ENCODE peak calls at places on chromosomes 6 and 20, in six cellular contexts. U is neural progenitor cell, X is heart left ventricle, L is stomach, H is fibroblast of lung, T is OCI-LY7. C is an unnamed sample. For H3K4me1, the result is how much of the 10 kb centered on the place peaks cover.

GRCh38 chr20:62716941-62717310 is 8.3 kb downstream of the NTSR1 start:
- DNase-seq in U (no peak), X (no peak), L (no peak), H (no peak), T (no peak), C (no peak)

GRCh38 chr6:75205776-75206334 is at the start of gene COL12A1:
- DNase-seq in U (peak), X (peak), L (peak), H (peak), T (no peak), C (no peak)

GRCh38 chr6:159098636-159099106 is 53.9 kb upstream of the TAGAP start:
- DNase-seq in U (no peak), X (no peak), L (no peak), H (no peak), T (peak), C (peak)

GRCh38 chr6:46454691-46455090 is 36.6 kb downstream of the RCAN2 start:
- DNase-seq in U (no peak), X (no peak), L (no peak), H (no peak), T (no peak), C (no peak)

GRCh38 chr6:32092760-32093497 is 16.2 kb downstream of the TNXB start:
- DNase-seq in U (no peak), X (no peak), L (no peak), H (peak), T (no peak), C (no peak)

GRCh38 chr20:46057856-46058655 is 29.0 kb downstream of the SLC12A5 start:
- DNase-seq in U (peak), X (peak), L (peak), H (peak), T (no peak), C (no peak)

GRCh38 chr6:163813979-163814493 is 399.5 kb downstream of the QKI start:
- DNase-seq in U (no peak), X (no peak), L (no peak), H (no peak), T (peak), C (no peak)

GRCh38 chr6:1527098-1527497 is 82.6 kb upstream of the FOXC1 start:
- DNase-seq in U (peak), X (no peak), L (no peak), H (peak), T (no peak), C (peak)

GRCh38 chr6:18422136-18422535 is 35.0 kb downstream of the RNF144B start:
- DNase-seq in U (no peak), X (no peak), L (no peak), H (no peak), T (no peak), C (no peak)

GRCh38 chr20:35307666-35308653 is 15.7 kb upstream of the FAM83C start:
- DNase-seq in U (no peak), X (peak), L (peak), H (peak), T (no peak), C (no peak)

GRCh38 chr6:38603966-38604365 is 35.8 kb downstream of the BTBD9 start:
- DNase-seq in U (no peak), X (no peak), L (no peak), H (peak), T (no peak), C (no peak)

GRCh38 chr6:90860822-90861601 is 274.1 kb upstream of the MAP3K7 start:
- DNase-seq in U (no peak), X (no peak), L (no peak), H (no peak), T (peak), C (no peak)

GRCh38 chr6:11613858-11614257 is 76.3 kb downstream of the TMEM170B start:
- DNase-seq in U (no peak), X (no peak), L (no peak), H (peak), T (no peak), C (no peak)

GRCh38 chr6:104449918-104450317 is 409.8 kb downstream of the HACE1 start:
- DNase-seq in U (no peak), X (no peak), L (no peak), H (no peak), T (no peak), C (no peak)

GRCh38 chr20:50931306-50932015 is at the start of gene ADNP:
- DNase-seq in U (peak), X (peak), L (peak), H (peak), T (peak), C (peak)

GRCh38 chr20:63314015-63314471 is 21.1 kb downstream of the COL20A1 start:
- DNase-seq in U (no peak), X (peak), L (no peak), H (no peak), T (no peak), C (no peak)

GRCh38 chr6:72084992-72085569 is 198.7 kb downstream of the RIMS1 start:
- DNase-seq in U (peak), X (no peak), L (no peak), H (peak), T (peak), C (peak)

GRCh38 chr6:3414704-3415453 is 42.0 kb downstream of the SLC22A23 start:
- DNase-seq in U (no peak), X (no peak), L (no peak), H (peak), T (no peak), C (no peak)

GRCh38 chr6:169575365-169575764 is 126.5 kb downstream of the WDR27 start:
- DNase-seq in U (no peak), X (no peak), L (no peak), H (no peak), T (no peak), C (no peak)

GRCh38 chr20:35293303-35294292 is 1.4 kb upstream of the FAM83C start:
- DNase-seq in U (no peak), X (peak), L (no peak), H (no peak), T (no peak), C (no peak)

GRCh38 chr6:153790048-153790447 is 249.0 kb upstream of the OPRM1 start:
- DNase-seq in U (no peak), X (no peak), L (no peak), H (peak), T (no peak), C (peak)

GRCh38 chr20:38112249-38112942 is 52.7 kb downstream of the TGM2 start:
- DNase-seq in U (no peak), X (no peak), L (no peak), H (no peak), T (no peak), C (no peak)

GRCh38 chr20:17298169-17298568 is 71.3 kb downstream of the PCSK2 start:
- DNase-seq in U (no peak), X (no peak), L (no peak), H (no peak), T (no peak), C (no peak)

GRCh38 chr6:34143884-34144580 is 1.9 kb downstream of the GRM4 start:
- DNase-seq in U (peak), X (peak), L (no peak), H (peak), T (peak), C (no peak)

GRCh38 chr6:97465877-97466710 is 183.1 kb upstream of the MMS22L start:
- DNase-seq in U (peak), X (no peak), L (no peak), H (no peak), T (no peak), C (no peak)

GRCh38 chr6:96104910-96105309 is 89.1 kb downstream of the FUT9 start:
- DNase-seq in U (no peak), X (no peak), L (no peak), H (no peak), T (no peak), C (no peak)

GRCh38 chr20:49775229-49775693 is 37.4 kb upstream of the SLC9A8 start:
- DNase-seq in U (peak), X (no peak), L (peak), H (peak), T (no peak), C (peak)

GRCh38 chr6:28673800-28674671 is 148.4 kb downstream of the GPX5 start:
- DNase-seq in U (peak), X (no peak), L (no peak), H (peak), T (no peak), C (peak)

DNA sequence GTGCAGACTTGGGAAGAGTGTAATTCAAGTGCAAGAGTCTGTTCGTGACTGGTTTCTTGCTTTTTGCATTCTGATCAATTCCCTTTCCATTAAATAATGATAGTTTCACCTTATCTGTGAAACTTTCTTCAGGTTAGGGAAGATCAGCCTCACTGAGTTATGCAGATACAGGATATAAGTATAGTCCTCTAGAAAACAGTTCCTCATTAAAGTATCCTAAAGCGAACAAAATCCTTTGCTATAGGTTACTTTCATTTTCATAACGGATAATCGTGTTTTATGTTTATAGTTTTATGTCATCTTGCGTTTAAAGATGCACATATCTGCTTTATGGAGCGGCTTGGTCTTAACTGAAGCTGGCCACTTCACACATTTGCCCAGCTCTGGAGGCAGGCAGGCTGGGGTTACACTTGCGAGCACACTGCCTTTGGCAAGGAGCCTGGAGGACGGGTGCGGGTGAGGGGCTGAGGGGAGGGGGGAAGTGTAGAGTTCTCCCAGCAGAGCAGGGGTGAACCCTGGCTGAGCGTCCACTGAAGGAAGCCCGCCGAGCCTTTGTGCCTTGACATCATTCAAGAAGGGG is 123.5 kb upstream of the IFNGR1 start:
- DNase-seq in U (no peak), X (no peak), L (no peak), H (no peak), T (no peak), C (peak)
- H3K27ac ChIP-seq in U (no peak), X (no peak), L (no peak), H (no peak), T (no peak), C (no peak)

DNA sequence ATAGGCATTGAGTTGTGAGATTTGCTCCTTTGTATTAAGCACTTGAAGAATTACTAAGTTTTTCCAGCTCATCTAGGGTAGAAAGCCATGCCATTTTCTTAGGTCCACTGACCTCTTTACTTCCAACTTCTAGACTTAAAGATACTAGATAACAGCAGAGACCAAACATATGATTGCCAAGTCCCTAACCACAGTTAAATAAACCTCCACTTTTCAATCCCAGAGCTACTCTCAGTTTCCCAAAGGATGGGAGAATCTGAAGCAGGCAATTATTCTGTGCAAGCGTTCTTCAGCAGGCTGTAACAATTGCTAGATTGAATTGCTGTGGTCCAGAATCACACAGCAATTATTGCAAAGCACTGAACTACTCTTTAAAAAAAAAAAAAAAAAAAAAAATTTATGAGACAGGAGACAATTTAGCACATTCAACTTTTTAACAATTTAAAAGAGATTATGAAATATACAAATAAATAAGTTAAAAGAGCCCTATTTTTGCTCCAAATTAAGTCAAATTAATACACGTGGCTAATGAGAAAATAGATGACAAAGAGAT is 104.0 kb upstream of the PRSS16 start:
- DNase-seq in U (no peak), X (no peak), L (no peak), H (no peak), T (no peak), C (no peak)
- H3K4me3 ChIP-seq in U (no peak), X (no peak), L (no peak), H (no peak), T (peak), C (no peak)

DNA sequence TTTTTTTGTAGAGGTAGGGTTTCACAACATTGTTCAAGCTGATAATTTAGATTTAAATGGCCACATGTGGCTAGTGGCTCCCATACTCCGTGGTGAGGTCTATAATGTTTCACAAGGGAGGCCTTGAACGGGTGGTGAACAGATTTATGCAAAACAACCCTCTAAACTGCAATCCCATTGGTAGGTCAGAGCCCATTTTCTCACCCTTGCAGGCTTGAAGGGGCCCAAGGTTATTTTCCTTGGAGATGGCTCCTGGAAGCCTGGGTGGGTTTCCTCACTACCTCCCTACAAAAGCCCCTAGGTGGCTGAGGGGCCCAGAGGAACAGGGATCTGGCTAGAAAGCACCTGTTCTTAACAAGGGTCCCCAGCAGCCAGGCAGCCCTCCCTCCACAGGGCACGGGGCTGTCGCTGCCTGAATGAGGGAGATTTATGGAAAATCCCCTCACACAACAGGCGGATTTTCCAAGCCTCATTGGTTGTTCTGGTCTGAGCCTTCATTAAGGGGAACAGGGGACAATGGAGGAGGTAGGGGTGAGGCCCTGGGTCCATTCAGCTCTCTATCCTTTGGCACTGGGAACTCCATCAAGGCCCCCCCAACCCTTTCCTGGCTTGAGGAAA is 64.6 kb downstream of the VEGFA start:
- DNase-seq in U (peak), X (no peak), L (no peak), H (no peak), T (no peak), C (no peak)
- H3K4me1 ChIP-seq in U (half or more), X (under half), L (under half), H (under half), T (under half), C (under half)

GRCh38 chr6:166587631-166588413 is 1.3 kb upstream of the RAMACL start:
- DNase-seq in U (peak), X (no peak), L (no peak), H (no peak), T (peak), C (no peak)
- H3K27ac ChIP-seq in U (no peak), X (no peak), L (no peak), H (no peak), T (peak), C (no peak)

GRCh38 chr6:42726485-42727083 is 4.2 kb upstream of the PRPH2 start:
- DNase-seq in U (peak), X (peak), L (peak), H (peak), T (peak), C (peak)

GRCh38 chr6:42727627-42728026 is 5.2 kb upstream of the PRPH2 start:
- DNase-seq in U (no peak), X (no peak), L (no peak), H (no peak), T (no peak), C (no peak)

GRCh38 chr6:42724825-42725224 is 2.4 kb upstream of the PRPH2 start:
- DNase-seq in U (no peak), X (no peak), L (no peak), H (no peak), T (no peak), C (no peak)

GRCh38 chr6:42726026-42726425 is 3.6 kb upstream of the PRPH2 start:
- DNase-seq in U (no peak), X (no peak), L (no peak), H (no peak), T (no peak), C (no peak)

DNA sequence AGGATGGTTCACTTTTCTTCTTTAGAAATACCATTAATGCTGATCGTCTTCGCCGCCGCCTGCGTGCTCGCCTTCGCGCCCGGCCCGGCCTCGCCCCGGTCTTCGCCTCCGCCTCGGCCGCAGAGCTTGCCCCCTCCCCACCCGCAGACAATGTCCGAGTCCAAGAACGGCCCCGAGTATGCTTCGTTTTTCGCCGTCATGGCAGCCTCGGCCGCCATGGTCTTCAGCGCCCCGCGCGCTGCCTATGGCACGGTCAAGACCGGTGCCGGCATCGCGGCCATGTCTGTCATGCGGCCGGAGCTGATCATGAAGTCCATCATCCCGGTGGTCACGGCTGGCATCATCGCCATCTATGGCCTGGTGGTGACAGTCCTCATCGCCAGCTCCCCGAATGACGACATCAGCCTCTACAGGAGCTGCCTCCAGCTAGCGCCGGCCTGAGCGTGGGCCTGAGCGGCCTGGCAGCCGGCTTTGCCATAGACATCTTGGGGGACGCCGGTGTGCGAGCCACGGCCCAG is 4.7 kb upstream of the PRPH2 start:
- DNase-seq in U (no peak), X (peak), L (peak), H (peak), T (no peak), C (no peak)
- H3K4me3 ChIP-seq in U (no peak), X (peak), L (peak), H (peak), T (no peak), C (peak)

GRCh38 chr6:111794300-111794699 is 79.0 kb downstream of the FYN start:
- DNase-seq in U (no peak), X (no peak), L (no peak), H (no peak), T (no peak), C (no peak)
- H3K4me1 ChIP-seq in U (under half), X (half or more), L (under half), H (under half), T (under half), C (under half)

GRCh38 chr6:132570221-132570777 is at the start of gene TAAR6:
- DNase-seq in U (no peak), X (no peak), L (no peak), H (no peak), T (no peak), C (no peak)

GRCh38 chr6:132568611-132569010 is 1.5 kb upstream of the TAAR6 start:
- DNase-seq in U (no peak), X (no peak), L (no peak), H (no peak), T (no peak), C (no peak)

GRCh38 chr6:132566404-132566803 is 3.7 kb upstream of the TAAR6 start:
- DNase-seq in U (no peak), X (no peak), L (no peak), H (no peak), T (no peak), C (no peak)

GRCh38 chr6:132569170-132569569 is 952 bp upstream of the TAAR6 start:
- DNase-seq in U (no peak), X (no peak), L (no peak), H (no peak), T (no peak), C (no peak)
- H3K27ac ChIP-seq in U (no peak), X (no peak), L (no peak), H (no peak), T (no peak), C (no peak)